ENCODE peak calls at places on chromosomes 3 and 15, in ten cellular contexts. F, Y, A, W, R, C, J, L, N and X are unnamed samples.

GRCh38 chr3:123365450-123366143 is 83.3 kb downstream of the ADCY5 start:
- DNase-seq in A (peak), J (peak), C (no peak), F (peak), L (no peak), Y (no peak), N (no peak), R (peak), W (no peak), X (no peak)

GRCh38 chr3:40247714-40248113 is 61.8 kb upstream of the EIF1B start:
- DNase-seq in L (no peak), R (no peak), Y (no peak), A (no peak), W (no peak), J (no peak), C (no peak), F (no peak), N (no peak), X (no peak)

GRCh38 chr3:4071481-4072184 is 231.5 kb upstream of the SETMAR start:
- DNase-seq in N (no peak), Y (peak), W (no peak), F (no peak), L (no peak), C (no peak), R (no peak), J (no peak), A (no peak), X (peak)

GRCh38 chr15:62878070-62878469 is 164.5 kb upstream of the TPM1 start:
- DNase-seq in R (peak), C (no peak), W (no peak), N (no peak), J (no peak), Y (no peak), F (no peak), L (no peak), A (peak), X (no peak)

GRCh38 chr3:187960820-187961219 is 193.1 kb upstream of the LPP start:
- DNase-seq in L (no peak), F (no peak), N (peak), A (no peak), Y (no peak), R (no peak), W (no peak), J (no peak), C (no peak), X (no peak)

GRCh38 chr3:133490468-133491351 is 82.8 kb upstream of the CDV3 start:
- DNase-seq in W (no peak), R (no peak), A (no peak), Y (no peak), C (no peak), N (no peak), F (no peak), J (peak), L (no peak), X (no peak)

GRCh38 chr3:177478170-177478859 is 281.0 kb upstream of the TBL1XR1 start:
- DNase-seq in W (no peak), L (no peak), F (peak), Y (peak), N (peak), C (peak), R (no peak), J (no peak), A (peak), X (no peak)

GRCh38 chr3:12879191-12879815 is 37.9 kb upstream of the RPL32 start:
- DNase-seq in C (no peak), J (no peak), L (no peak), N (no peak), W (no peak), R (no peak), Y (no peak), F (no peak), A (no peak), X (no peak)

GRCh38 chr3:167066977-167067843 is 312.9 kb downstream of the ZBBX start:
- DNase-seq in R (no peak), Y (no peak), L (no peak), J (no peak), W (no peak), A (no peak), N (no peak), F (no peak), C (no peak), X (no peak)

GRCh38 chr3:64185436-64185835 is 39.8 kb downstream of the PRICKLE2 start:
- DNase-seq in A (peak), F (no peak), C (no peak), W (no peak), Y (no peak), J (no peak), L (no peak), N (peak), R (no peak), X (no peak)

GRCh38 chr3:168876346-168877035 is 780.8 kb upstream of the GOLIM4 start:
- DNase-seq in L (no peak), R (peak), F (no peak), J (no peak), N (no peak), W (no peak), A (no peak), Y (no peak), C (no peak), X (no peak)

GRCh38 chr3:37124431-37124830 is 50.0 kb downstream of the LRRFIP2 start:
- DNase-seq in W (no peak), F (no peak), R (no peak), Y (no peak), L (no peak), C (no peak), A (no peak), J (no peak), N (no peak), X (no peak)

GRCh38 chr3:61894988-61895935 is 333.9 kb downstream of the PTPRG start:
- DNase-seq in N (peak), W (peak), F (peak), J (peak), Y (peak), R (peak), A (peak), C (peak), L (no peak), X (no peak)

GRCh38 chr3:149610351-149611105 is 47.3 kb downstream of the WWTR1 start:
- DNase-seq in N (no peak), W (no peak), R (peak), L (no peak), C (no peak), J (no peak), F (no peak), Y (no peak), A (peak), X (no peak)